ENCODE peak calls at places on chromosome 13, in ten cellular contexts. L, Y, V, B, W, N, P, T, Z and R are unnamed samples. For H3K9me3, the result is how much of the 10 kb centered on the place peaks cover.

GRCh38 chr13:31172001-31172400 is 10.3 kb upstream of the HSPH1 start:
- DNase-seq in P (no peak), L (no peak), T (no peak), Z (no peak), V (no peak), N (no peak), Y (no peak), B (no peak), W (no peak), R (no peak)

GRCh38 chr13:108779308-108779707 is 149.9 kb downstream of the MYO16 start:
- DNase-seq in T (no peak), W (no peak), V (no peak), P (no peak), Z (no peak), L (no peak), N (no peak), B (no peak), Y (no peak), R (no peak)

GRCh38 chr13:67752741-67753140 is 522.6 kb upstream of the PCDH9 start:
- DNase-seq in N (no peak), W (no peak), L (no peak), Y (no peak), V (no peak), P (no peak), B (no peak), Z (no peak), T (no peak), R (no peak)

GRCh38 chr13:79508224-79508961 is 27.4 kb downstream of the NDFIP2 start:
- DNase-seq in B (no peak), L (no peak), Y (no peak), V (no peak), T (no peak), N (no peak), W (no peak), P (no peak), Z (no peak), R (no peak)

GRCh38 chr13:35648109-35648508 is 171.6 kb upstream of the MAB21L1 start:
- DNase-seq in W (no peak), Y (no peak), B (no peak), P (no peak), Z (no peak), V (no peak), L (no peak), T (no peak), N (no peak), R (no peak)

GRCh38 chr13:94305934-94306333 is 173.5 kb downstream of the DCT start:
- DNase-seq in N (no peak), W (no peak), L (no peak), Y (no peak), Z (no peak), P (no peak), B (no peak), T (no peak), V (no peak), R (no peak)

GRCh38 chr13:39401756-39402155 is 201.2 kb downstream of the LHFPL6 start:
- DNase-seq in N (no peak), W (no peak), P (no peak), Z (no peak), T (no peak), Y (no peak), V (no peak), B (no peak), L (no peak), R (no peak)

GRCh38 chr13:31242342-31242741 is 42.6 kb downstream of the B3GLCT start:
- DNase-seq in T (no peak), Z (no peak), B (no peak), Y (no peak), W (no peak), V (no peak), P (no peak), L (no peak), N (no peak), R (no peak)

GRCh38 chr13:19957320-19958118 is 1.0 kb upstream of the ZMYM2 start:
- DNase-seq in Z (peak), Y (peak), V (peak), L (peak), W (peak), P (peak), B (peak), T (peak), N (peak), R (peak)

GRCh38 chr13:99995104-99995502 is 13.5 kb downstream of the ZIC2 start:
- DNase-seq in W (no peak), B (no peak), V (no peak), T (no peak), Z (no peak), Y (no peak), P (peak), L (no peak), N (no peak), R (no peak)
- H3K4me3 ChIP-seq in W (no peak), B (no peak), V (no peak), T (no peak), Z (no peak), Y (no peak), P (no peak), L (no peak), N (no peak), R (no peak)

GRCh38 chr13:98481511-98481951 is 95.4 kb downstream of the STK24 start:
- DNase-seq in Z (no peak), W (no peak), Y (no peak), L (no peak), B (no peak), P (no peak), N (no peak), V (no peak), T (no peak), R (no peak)
- H3K27ac ChIP-seq in Z (peak), W (no peak), Y (no peak), L (peak), B (no peak), P (peak), N (no peak), V (no peak), T (peak), R (no peak)

GRCh38 chr13:54184576-54184975 is 1156.0 kb downstream of the OLFM4 start:
- DNase-seq in P (no peak), W (no peak), T (no peak), V (no peak), Z (no peak), Y (no peak), B (no peak), L (no peak), N (no peak), R (no peak)
- H3K9me3 ChIP-seq in P (under half), W (under half), T (under half), V (under half), Z (under half), Y (under half), B (under half), L (under half), N (under half), R (under half)

GRCh38 chr13:24230428-24231072 is 70.0 kb downstream of the SPATA13 start:
- DNase-seq in W (no peak), L (no peak), Z (no peak), N (no peak), P (no peak), V (no peak), B (no peak), T (no peak), Y (no peak), R (no peak)

GRCh38 chr13:24232037-24232436 is 71.5 kb downstream of the SPATA13 start:
- DNase-seq in Y (no peak), P (no peak), N (no peak), Z (no peak), W (no peak), V (no peak), L (no peak), B (no peak), T (no peak), R (no peak)

GRCh38 chr13:24232474-24232873 is 72.0 kb downstream of the SPATA13 start:
- DNase-seq in W (no peak), Y (no peak), V (no peak), P (no peak), L (no peak), Z (no peak), N (no peak), T (no peak), B (no peak), R (no peak)

GRCh38 chr13:24233351-24233901 is 72.9 kb downstream of the SPATA13 start:
- DNase-seq in W (peak), Z (no peak), B (peak), T (no peak), N (no peak), P (no peak), Y (no peak), V (no peak), L (no peak), R (no peak)

DNA sequence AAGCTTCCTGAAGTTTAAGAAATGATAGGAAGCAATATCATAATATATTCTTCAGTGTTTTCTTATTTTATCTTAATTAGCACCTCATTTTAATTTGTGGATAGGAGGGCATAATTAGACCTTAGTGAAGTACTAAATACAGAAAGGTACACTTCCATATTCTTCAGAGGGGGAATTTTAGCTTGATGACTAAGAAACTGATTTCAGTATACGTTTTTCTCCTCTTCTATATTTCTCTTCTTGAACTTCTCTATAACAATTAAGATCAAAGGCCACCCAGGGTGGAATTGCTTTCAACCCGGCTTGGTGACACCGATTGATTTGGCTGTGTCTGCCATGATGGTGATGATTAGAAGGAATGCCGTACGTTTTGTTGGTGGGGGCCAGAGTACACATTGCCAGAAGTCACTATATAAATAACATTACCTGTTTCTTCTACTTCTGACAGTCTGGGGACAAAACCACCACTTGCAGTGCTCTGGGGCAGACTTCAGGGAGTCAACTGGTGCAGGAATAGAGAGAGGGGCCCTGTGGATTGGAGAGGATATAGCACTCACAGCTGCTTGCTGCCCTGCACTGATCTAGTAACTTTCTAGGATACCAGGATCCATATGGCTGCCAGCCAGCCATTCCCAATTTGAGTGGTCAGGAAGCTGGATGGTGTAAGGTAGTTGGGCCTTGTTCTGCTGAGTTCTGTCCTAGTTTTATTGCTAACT is 73.8 kb downstream of the SPATA13 start:
- DNase-seq in Z (no peak), T (no peak), V (no peak), W (no peak), N (no peak), B (no peak), L (no peak), Y (no peak), P (no peak), R (no peak)
- H3K4me3 ChIP-seq in Z (no peak), T (no peak), V (no peak), W (no peak), N (no peak), B (no peak), L (no peak), Y (no peak), P (no peak), R (no peak)

GRCh38 chr13:32314271-32314967 is 744 bp downstream of the ZAR1L start:
- DNase-seq in Y (peak), L (peak), N (no peak), B (peak), P (no peak), T (peak), V (no peak), Z (peak), W (no peak), R (peak)

GRCh38 chr13:32316030-32316344 is 679 bp downstream of the BRCA2 start:
- DNase-seq in L (no peak), B (no peak), W (peak), V (no peak), P (no peak), Z (no peak), N (no peak), T (peak), Y (no peak), R (no peak)

GRCh38 chr13:32316476-32316875 is 1.2 kb downstream of the BRCA2 start:
- DNase-seq in Y (no peak), Z (no peak), P (no peak), N (no peak), V (no peak), B (no peak), L (no peak), W (no peak), T (no peak), R (no peak)

GRCh38 chr13:32315255-32316029 is at the start of the genes BRCA2 and ZAR1L:
- DNase-seq in P (peak), W (peak), L (peak), Y (peak), V (peak), N (peak), B (peak), T (peak), Z (peak), R (peak)

GRCh38 chr13:32314968-32315254 is 252 bp downstream of the ZAR1L start:
- DNase-seq in Y (no peak), V (peak), P (peak), Z (peak), B (no peak), T (no peak), N (no peak), L (no peak), W (peak), R (peak)
- H3K27ac ChIP-seq in Y (peak), V (peak), P (peak), Z (peak), B (peak), T (peak), N (peak), L (peak), W (peak), R (peak)

GRCh38 chr13:112175162-112176075 is 108.5 kb downstream of the SOX1 start:
- DNase-seq in T (no peak), Z (no peak), W (no peak), V (no peak), L (no peak), Y (no peak), N (no peak), P (no peak), B (no peak), R (peak)
- H3K9me3 ChIP-seq in T (under half), Z (under half), W (under half), V (under half), L (under half), Y (under half), N (under half), P (under half), B (under half), R (under half)

DNA sequence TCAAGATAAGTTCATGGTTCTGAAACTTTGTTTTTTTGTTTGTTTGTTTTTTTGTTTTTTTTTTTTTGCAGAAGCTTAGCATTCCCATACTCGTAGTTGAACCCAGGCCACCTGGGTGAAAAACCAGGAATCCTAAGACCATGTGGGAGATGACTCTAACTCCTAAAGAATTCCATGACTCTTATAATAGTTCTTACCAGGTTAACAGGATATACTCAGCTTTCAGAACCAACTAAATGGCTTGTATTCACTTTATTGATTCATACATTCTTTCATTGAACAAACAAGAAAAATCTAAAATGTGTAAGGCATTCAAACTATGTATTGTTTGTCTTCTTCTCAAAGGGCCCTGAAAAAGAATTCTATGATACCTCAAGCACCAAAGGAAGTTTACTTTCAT is 40.5 kb upstream of the KLF5 start:
- DNase-seq in N (no peak), T (no peak), P (peak), V (no peak), B (no peak), Y (no peak), Z (no peak), W (no peak), L (no peak), R (no peak)
- H3K4me3 ChIP-seq in N (no peak), T (no peak), P (no peak), V (no peak), B (no peak), Y (no peak), Z (no peak), W (no peak), L (no peak), R (no peak)

GRCh38 chr13:73258396-73258795 is 199.6 kb downstream of the KLF5 start:
- DNase-seq in Y (no peak), B (no peak), T (no peak), N (no peak), V (no peak), Z (peak), L (no peak), W (no peak), P (no peak), R (no peak)

GRCh38 chr13:73254827-73255226 is 196.0 kb downstream of the KLF5 start:
- DNase-seq in L (no peak), B (no peak), Y (no peak), N (no peak), P (no peak), Z (no peak), V (no peak), W (no peak), T (no peak), R (no peak)

GRCh38 chr13:73261739-73262216 is 203.0 kb downstream of the KLF5 start:
- DNase-seq in V (no peak), L (no peak), Y (no peak), N (no peak), P (no peak), T (no peak), Z (no peak), W (no peak), B (no peak), R (no peak)

GRCh38 chr13:73262862-73263627 is 204.2 kb downstream of the KLF5 start:
- DNase-seq in B (no peak), T (no peak), V (no peak), N (no peak), W (no peak), Y (no peak), P (no peak), Z (no peak), L (no peak), R (no peak)

GRCh38 chr13:73259061-73259908 is 200.5 kb downstream of the KLF5 start:
- DNase-seq in V (no peak), L (no peak), Y (no peak), W (peak), N (no peak), Z (peak), B (no peak), P (no peak), T (no peak), R (no peak)
- H3K27ac ChIP-seq in V (no peak), L (peak), Y (no peak), W (no peak), N (no peak), Z (no peak), B (no peak), P (no peak), T (no peak), R (no peak)

DNA sequence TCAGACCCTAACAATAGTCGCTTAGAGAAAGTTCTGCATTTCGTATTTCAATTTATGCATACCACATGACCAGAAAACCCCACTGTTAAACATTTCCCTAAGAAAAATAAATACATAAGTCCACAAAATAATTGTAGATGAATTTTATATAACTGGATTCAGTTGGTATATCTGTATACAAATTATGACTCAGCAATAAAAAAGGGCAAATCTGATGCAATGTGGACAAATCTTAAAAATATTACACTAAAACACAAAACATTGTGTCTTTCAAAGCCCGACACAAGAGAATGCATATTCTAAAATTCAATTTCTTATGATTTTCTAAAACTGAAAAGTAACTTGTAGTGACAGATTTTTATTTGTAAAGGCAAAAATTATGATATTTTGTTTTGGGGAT is 1005.0 kb downstream of the EFNB2 start:
- DNase-seq in V (no peak), B (no peak), L (no peak), W (no peak), T (no peak), Z (no peak), Y (no peak), P (no peak), N (no peak), R (no peak)
- H3K9me3 ChIP-seq in V (under half), B (under half), L (under half), W (under half), T (under half), Z (under half), Y (under half), P (under half), N (under half), R (under half)